ENCODE peak calls at places on chromosomes 4 and X, in eight cellular contexts. G, U, R, Y, E, K, T and C are unnamed samples. For H3K4me1, the result is how much of the 10 kb centered on the place peaks cover.

GRCh38 chrX:139759637-139760036 is 51.7 kb upstream of the MCF2 start:
- DNase-seq in R (no peak), Y (peak), G (peak), E (peak), K (peak), T (peak), U (no peak), C (peak)

GRCh38 chrX:42149786-42150185 is 226.4 kb upstream of the CASK start:
- DNase-seq in R (no peak), U (no peak), Y (no peak), G (no peak), T (no peak), K (no peak), E (no peak), C (peak)

GRCh38 chrX:104270916-104271512 is 16.3 kb upstream of the ESX1 start:
- DNase-seq in R (peak), G (peak), U (no peak), T (peak), K (no peak), E (peak), Y (peak), C (peak)

GRCh38 chrX:43949669-43950068 is 23.5 kb downstream of the NDP start:
- DNase-seq in Y (peak), U (no peak), T (peak), E (peak), K (no peak), G (peak), R (peak), C (peak)

GRCh38 chr4:20809796-20810195 is 109.5 kb downstream of the PACRGL start:
- DNase-seq in Y (no peak), K (no peak), G (no peak), T (peak), U (no peak), E (peak), R (peak), C (peak)

GRCh38 chr4:4837921-4838601 is 21.4 kb upstream of the MSX1 start:
- DNase-seq in Y (no peak), G (peak), U (no peak), K (no peak), T (no peak), R (no peak), E (peak), C (no peak)

GRCh38 chr4:78313754-78314120 is 237.8 kb upstream of the ANXA3 start:
- DNase-seq in E (no peak), T (no peak), G (no peak), Y (no peak), R (no peak), U (no peak), K (no peak), C (no peak)

GRCh38 chr4:121656269-121656641 is 40.5 kb downstream of the ANXA5 start:
- DNase-seq in R (peak), E (peak), U (peak), T (peak), G (peak), Y (peak), K (peak), C (peak)

GRCh38 chr4:41505161-41505653 is 32.8 kb upstream of the LIMCH1 start:
- DNase-seq in R (no peak), Y (no peak), G (no peak), E (peak), U (peak), T (no peak), K (no peak), C (no peak)

GRCh38 chr4:112170451-112170993 is 25.3 kb downstream of the FAM241A start:
- DNase-seq in T (no peak), K (no peak), Y (peak), G (no peak), E (peak), U (no peak), R (peak), C (peak)

GRCh38 chrX:17500145-17500579 is 125.2 kb downstream of the NHS start:
- DNase-seq in E (peak), R (peak), K (no peak), T (no peak), U (no peak), Y (no peak), G (no peak), C (peak)

GRCh38 chrX:10884246-10884645 is 226.9 kb upstream of the HCCS start:
- DNase-seq in G (no peak), R (no peak), E (no peak), U (no peak), K (no peak), T (no peak), Y (no peak), C (no peak)

GRCh38 chr4:41142946-41143720 is 71.2 kb downstream of the APBB2 start:
- DNase-seq in R (no peak), Y (no peak), E (peak), T (no peak), G (no peak), U (no peak), K (no peak), C (peak)

GRCh38 chr4:137663376-137664054 is 131.2 kb upstream of the PCDH18 start:
- DNase-seq in K (no peak), R (no peak), U (no peak), G (no peak), E (no peak), T (no peak), Y (no peak), C (peak)

GRCh38 chr4:83890231-83890630 is 354.3 kb downstream of the GPAT3 start:
- DNase-seq in R (no peak), E (peak), T (no peak), Y (no peak), K (no peak), U (no peak), G (no peak), C (no peak)

GRCh38 chr4:147830102-147830463 is 98.2 kb downstream of the ARHGAP10 start:
- DNase-seq in K (no peak), Y (no peak), U (no peak), R (no peak), T (peak), E (no peak), G (peak), C (no peak)
- H3K4me1 ChIP-seq in K (under half), Y (under half), U (under half), R (half or more), T (under half), E (under half), G (under half), C (under half)

DNA sequence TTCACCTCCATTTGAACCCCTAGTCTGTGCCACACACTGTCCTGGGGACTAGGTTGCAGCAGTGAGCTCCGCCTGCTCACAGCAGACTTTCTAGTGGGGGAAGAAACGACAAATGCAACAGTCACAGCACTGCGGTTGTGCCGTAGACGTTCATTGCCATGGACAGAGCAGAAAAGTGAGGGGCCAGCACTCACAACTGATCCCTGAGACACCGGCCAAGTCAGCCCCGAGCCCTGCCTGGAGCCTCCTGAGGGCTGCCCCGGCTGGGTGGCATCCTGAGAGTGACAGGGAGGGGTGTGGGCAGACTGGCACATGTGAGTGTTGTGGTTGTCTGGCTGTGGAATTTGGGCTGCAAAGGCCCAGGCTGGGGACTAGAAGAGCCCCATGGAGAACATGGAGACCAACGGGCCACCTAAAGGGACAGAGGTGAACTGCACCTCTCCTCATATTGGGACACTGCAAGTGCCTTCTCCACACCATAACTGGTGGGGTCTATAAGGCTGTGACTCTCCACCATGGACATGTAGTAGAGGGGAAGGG is 4.6 kb downstream of the DUSP9 start:
- DNase-seq in G (no peak), E (peak), Y (peak), U (peak), R (no peak), K (no peak), T (peak), C (no peak)
- TF ChIP-seq CTCF in G (peak), E (peak), Y (peak), U (peak), R (peak), K (peak), T (peak), C (no peak)

DNA sequence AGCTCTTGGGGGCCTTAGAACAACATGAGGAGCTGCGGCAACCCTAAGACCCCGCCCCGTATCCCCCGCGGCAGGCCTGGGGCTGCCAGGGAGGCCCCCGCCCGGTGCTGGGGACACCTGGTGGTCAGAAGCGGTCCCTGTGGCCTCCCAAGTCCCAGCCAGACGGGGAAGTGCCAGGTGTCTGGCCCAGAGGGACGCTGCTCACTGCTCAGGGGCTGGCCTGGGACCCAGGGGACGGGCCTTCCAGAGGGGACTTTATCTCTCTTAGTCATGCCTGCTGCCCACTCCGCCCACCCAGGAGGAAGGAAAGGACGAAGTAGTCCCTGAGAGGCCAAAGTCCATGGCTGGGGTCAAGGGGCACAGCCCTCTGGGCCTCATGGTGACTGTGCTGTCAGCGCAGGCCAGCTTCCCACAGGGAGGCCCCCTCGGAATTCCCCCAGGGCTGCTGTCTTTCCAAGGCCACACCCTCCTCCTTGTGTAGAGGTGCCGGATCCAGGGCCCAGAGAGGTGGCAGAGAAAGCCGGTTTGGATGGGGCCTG is 31.0 kb upstream of the HTRA3 start:
- DNase-seq in E (peak), R (no peak), U (peak), Y (peak), K (no peak), G (peak), T (peak), C (peak)
- TF ChIP-seq EZH2phosphoT487 in E (no peak), R (no peak), U (no peak), Y (no peak), K (no peak), G (no peak), T (no peak), C (no peak)

GRCh38 chr4:7903686-7904085 is 36.0 kb downstream of the AFAP1 start:
- DNase-seq in Y (no peak), G (no peak), E (no peak), U (no peak), R (no peak), K (no peak), T (no peak), C (no peak)
- H3K4me1 ChIP-seq in Y (under half), G (half or more), E (under half), U (half or more), R (under half), K (under half), T (half or more), C (under half)

GRCh38 chrX:93875621-93876282 is 201.7 kb downstream of the FAM133A start:
- DNase-seq in G (no peak), Y (no peak), U (no peak), E (peak), T (no peak), K (no peak), R (no peak), C (peak)

DNA sequence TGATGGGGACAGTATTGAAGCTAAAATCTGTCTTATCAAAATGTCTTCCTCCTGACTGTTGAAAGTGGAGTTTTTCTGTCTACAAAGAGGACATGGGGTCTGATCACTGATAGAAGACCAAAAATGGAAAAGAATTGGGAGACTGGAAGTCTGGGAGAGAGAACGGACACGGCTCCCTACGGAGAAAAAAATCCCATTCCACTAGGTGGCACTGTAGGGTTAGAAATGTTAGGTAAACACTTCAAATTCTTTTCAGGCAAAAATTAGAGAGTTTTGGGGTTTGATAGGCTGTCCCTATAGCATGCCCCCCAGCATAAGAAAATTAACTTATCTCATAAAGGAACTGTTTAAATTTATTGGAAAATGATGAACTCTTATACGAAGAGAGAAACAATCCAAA is 200.5 kb downstream of the FAM133A start:
- DNase-seq in E (peak), K (peak), T (peak), G (peak), U (peak), R (no peak), Y (peak), C (peak)
- TF ChIP-seq CTCF in E (peak), K (peak), T (peak), G (peak), U (peak), R (no peak), Y (peak), C (peak)

GRCh38 chrX:95950679-95951078 is 734.0 kb upstream of the DIAPH2 start:
- DNase-seq in K (peak), E (no peak), G (no peak), T (no peak), Y (no peak), U (no peak), R (no peak), C (no peak)
- TF ChIP-seq EZH2phosphoT487 in K (no peak), E (no peak), G (no peak), T (no peak), Y (no peak), U (no peak), R (no peak), C (no peak)

GRCh38 chr4:102524691-102525090 is 23.5 kb downstream of the NFKB1 start:
- DNase-seq in R (no peak), E (no peak), T (no peak), U (no peak), Y (no peak), G (no peak), K (no peak), C (no peak)
- H3K4me1 ChIP-seq in R (under half), E (under half), T (under half), U (under half), Y (under half), G (under half), K (under half), C (under half)

DNA sequence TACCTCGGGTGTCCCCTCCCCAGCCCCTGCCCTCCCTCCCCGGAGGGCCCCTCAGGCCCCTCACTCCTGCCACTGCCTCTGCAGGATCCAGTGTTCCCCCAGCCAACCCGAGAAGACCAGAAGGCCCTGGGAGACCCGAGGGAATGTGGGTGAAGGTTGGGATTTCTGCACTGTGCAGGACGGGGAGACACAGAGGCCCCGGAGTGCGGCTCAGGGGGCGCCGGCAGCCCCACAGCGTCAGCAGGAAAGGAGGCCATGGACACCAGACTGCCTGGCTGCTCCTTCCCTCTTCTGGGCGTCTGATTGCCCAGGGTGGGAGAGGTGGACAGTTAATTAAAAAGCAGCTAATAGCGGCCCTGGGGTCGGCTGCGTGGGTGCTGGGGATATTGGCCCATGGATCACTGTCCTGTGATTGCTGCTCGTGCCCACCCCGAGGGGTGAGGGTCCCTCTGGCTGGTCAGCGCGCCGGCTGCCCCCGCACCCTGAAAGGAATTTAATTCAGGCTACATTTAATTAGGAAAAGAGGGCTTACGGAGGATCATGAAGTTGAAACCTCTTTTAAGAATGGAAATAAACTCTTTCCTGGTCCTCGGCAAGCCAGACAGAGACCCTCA is 57.8 kb upstream of the NKX1-1 start:
- DNase-seq in K (no peak), U (peak), Y (no peak), T (no peak), G (no peak), E (no peak), R (no peak), C (no peak)
- TF ChIP-seq CTCF in K (no peak), U (no peak), Y (no peak), T (no peak), G (no peak), E (no peak), R (no peak), C (no peak)

DNA sequence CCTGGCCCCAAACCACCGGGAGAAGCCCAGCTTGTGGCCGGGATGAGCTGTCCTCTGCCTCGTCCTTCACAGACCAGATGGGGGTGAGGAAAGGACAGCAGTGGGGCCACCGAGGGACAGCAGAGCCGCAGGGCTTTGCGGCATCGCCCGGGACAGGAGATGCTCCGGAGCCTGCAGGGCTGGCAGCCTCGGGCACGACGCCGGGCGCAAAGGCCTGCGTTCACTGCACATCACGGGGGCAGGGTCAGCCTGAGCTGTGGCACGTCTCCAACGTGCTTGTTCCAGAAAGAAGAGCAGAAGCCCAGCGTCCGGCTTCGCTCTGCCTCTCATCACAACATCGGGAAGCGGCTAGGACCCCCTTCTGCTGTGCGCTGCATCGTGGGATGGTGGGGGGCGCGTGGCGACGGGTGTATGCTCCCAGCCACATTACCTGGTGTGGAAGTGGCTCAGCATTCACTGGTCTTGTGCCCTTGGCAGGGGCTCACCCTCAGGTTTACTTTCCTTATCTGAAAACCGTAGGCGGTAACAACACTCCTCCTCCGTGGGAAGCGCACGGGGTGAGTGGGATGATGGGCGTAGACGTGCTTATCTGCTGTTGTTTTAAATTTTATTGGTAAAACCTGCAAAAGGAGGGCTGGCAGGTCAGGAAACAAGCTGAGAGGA is 7.4 kb downstream of the TADA2B start:
- DNase-seq in G (no peak), K (no peak), E (no peak), R (no peak), Y (no peak), T (no peak), U (no peak), C (no peak)
- TF ChIP-seq EZH2phosphoT487 in G (no peak), K (no peak), E (no peak), R (no peak), Y (no peak), T (no peak), U (no peak), C (no peak)

DNA sequence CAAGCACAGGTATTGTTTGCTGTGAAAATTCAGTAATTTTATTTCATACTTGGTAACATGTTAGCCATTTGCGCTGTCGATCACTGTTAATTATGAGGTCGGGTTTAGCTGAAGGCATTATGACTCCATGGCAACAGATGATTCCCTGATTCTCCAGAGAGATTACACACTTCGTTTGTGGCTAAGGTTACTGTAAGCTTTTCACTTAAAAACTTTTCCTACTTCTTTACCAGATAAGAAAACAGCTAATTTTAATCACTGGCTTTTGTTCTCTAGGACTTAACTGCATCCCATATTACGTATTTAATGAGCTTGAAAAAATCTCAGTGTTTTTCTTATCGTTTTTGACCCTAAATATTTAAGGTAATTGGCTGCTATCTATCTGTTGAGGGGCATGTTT is 2.1 kb downstream of the GSTCD start:
- DNase-seq in Y (no peak), T (no peak), G (no peak), U (peak), E (peak), K (no peak), R (no peak), C (no peak)
- H3K4me1 ChIP-seq in Y (under half), T (under half), G (under half), U (under half), E (under half), K (under half), R (under half), C (under half)